ENCODE peak calls at places on chromosomes 11 and 22, in five cellular contexts. T is stimulated activated CD4-positive, alpha-beta T cell treated with anti-CD3 and anti-CD28 coated beads, Interleukin-1b, Interleukin-23, amount 100 ng/mL, for 4 hours; D is ACHN; O is spleen; K is skeletal muscle cell. I is an unnamed sample.

GRCh38 chr11:39365809-39366436 is 2093.5 kb downstream of the LRRC4C start:
- DNase-seq in T (no peak), D (peak; percentile 43), O (no peak), K (no peak), I (no peak)

GRCh38 chr11:12581923-12582322 is 92.3 kb upstream of the TEAD1 start:
- DNase-seq in T (no peak), D (peak; percentile 86), O (no peak), K (peak; percentile 36), I (no peak)

GRCh38 chr11:18540207-18541009 is 13.7 kb upstream of the TSG101 start:
- DNase-seq in T (no peak), D (peak; percentile 24), O (no peak), K (no peak), I (peak; percentile 42)

GRCh38 chr22:19430890-19431541 is 517 bp downstream of the HIRA start:
- DNase-seq in T (peak; percentile 11), D (peak; percentile 41), O (peak; percentile 91), K (no peak), I (peak; percentile 39)

GRCh38 chr22:19959587-19960490 is 18.2 kb upstream of the TXNRD2 start:
- DNase-seq in T (no peak), D (no peak), O (peak; percentile 65), K (no peak), I (no peak)

GRCh38 chr22:44707752-44708151 is 5.7 kb downstream of the PRR5 start:
- DNase-seq in T (no peak), D (peak; percentile 45), O (no peak), K (no peak), I (no peak)

GRCh38 chr11:69325446-69325845 is 31.5 kb downstream of the MYEOV start:
- DNase-seq in T (no peak), D (no peak), O (no peak), K (no peak), I (no peak)

GRCh38 chr11:57438345-57439280 is 11.7 kb upstream of the SLC43A3 start:
- DNase-seq in T (no peak), D (no peak), O (no peak), K (no peak), I (peak; percentile 42)

GRCh38 chr11:3867209-3868071 is 12.0 kb downstream of the STIM1 start:
- DNase-seq in T (no peak), D (no peak), O (no peak), K (no peak), I (peak; percentile 28)

GRCh38 chr11:130816941-130817607 is 99.2 kb downstream of the SNX19 start:
- DNase-seq in T (no peak), D (peak; percentile 84), O (no peak), K (no peak), I (no peak)

GRCh38 chr11:104704888-104705287 is 193.4 kb downstream of the CASP12 start:
- DNase-seq in T (no peak), D (no peak), O (no peak), K (no peak), I (no peak)

GRCh38 chr11:1303973-1304372 is 5.5 kb downstream of the TOLLIP start:
- DNase-seq in T (no peak), D (no peak), O (peak; percentile 37), K (no peak), I (no peak)

GRCh38 chr22:30568137-30568805 is 6.2 kb downstream of the GAL3ST1 start:
- DNase-seq in T (no peak), D (no peak), O (no peak), K (no peak), I (no peak)

GRCh38 chr22:25941365-25941960 is 199.5 kb downstream of the MYO18B start:
- DNase-seq in T (no peak), D (no peak), O (no peak), K (no peak), I (no peak)

GRCh38 chr11:96755209-96755608 is 365.4 kb downstream of the JRKL start:
- DNase-seq in T (no peak), D (no peak), O (no peak), K (no peak), I (no peak)

GRCh38 chr11:82586581-82586980 is 147.1 kb downstream of the FAM181B start:
- DNase-seq in T (no peak), D (no peak), O (no peak), K (no peak), I (no peak)

GRCh38 chr22:44455151-44455962 is 42.7 kb downstream of the RTL6 start:
- DNase-seq in T (peak; percentile 4), D (no peak), O (peak; percentile 82), K (no peak), I (no peak)

GRCh38 chr11:107282195-107282594 is 175.4 kb downstream of the CWF19L2 start:
- DNase-seq in T (no peak), D (no peak), O (no peak), K (no peak), I (peak; percentile 10)

GRCh38 chr11:112293614-112294013 is 33.0 kb upstream of the PLET1 start:
- DNase-seq in T (no peak), D (no peak), O (no peak), K (no peak), I (no peak)

GRCh38 chr11:96925862-96926261 is 536.0 kb downstream of the JRKL start:
- DNase-seq in T (no peak), D (no peak), O (no peak), K (no peak), I (no peak)

GRCh38 chr11:7341551-7341950 is 89.8 kb downstream of the SYT9 start:
- DNase-seq in T (no peak), D (no peak), O (no peak), K (no peak), I (no peak)

GRCh38 chr11:81098471-81098870 is 1635.2 kb downstream of the FAM181B start:
- DNase-seq in T (no peak), D (no peak), O (no peak), K (no peak), I (no peak)

I was measured in HepG2.